ENCODE peak calls at places on chromosomes 11 and 22, in five cellular contexts. P is lung, M is astrocyte of the spinal cord, H is mammary epithelial cell, A is BE2C. Q is an unnamed sample.

GRCh38 chr11:110027627-110028371 is 65.4 kb upstream of the ZC3H12C start:
- DNase-seq in P (no peak), M (no peak), A (no peak), H (no peak), Q (no peak)

GRCh38 chr11:83097671-83098070 is 26.0 kb upstream of the RAB30 start:
- DNase-seq in A (no peak), P (no peak), M (peak; percentile 29), H (no peak), Q (no peak)

GRCh38 chr11:33507967-33508366 is 192.7 kb downstream of the C11orf91 start:
- DNase-seq in M (no peak), A (peak; percentile 9), P (no peak), H (peak; percentile 29), Q (peak; percentile 62)

GRCh38 chr11:66556086-66556485 is 9.4 kb downstream of the ACTN3 start:
- DNase-seq in A (no peak), H (no peak), M (no peak), P (no peak), Q (no peak)

GRCh38 chr11:67213251-67213650 is 53.0 kb upstream of the GRK2 start:
- DNase-seq in H (no peak), P (no peak), A (no peak), M (no peak), Q (no peak)

GRCh38 chr11:100930185-100930778 is 199.3 kb downstream of the PGR start:
- DNase-seq in P (no peak), A (no peak), M (peak; percentile 85), H (peak; percentile 50), Q (peak; percentile 70)

GRCh38 chr11:34495724-34496377 is 17.7 kb downstream of the ELF5 start:
- DNase-seq in P (peak; percentile 80), M (peak; percentile 81), A (no peak), H (peak; percentile 62), Q (peak; percentile 79)

GRCh38 chr11:76380161-76380976 is 563 bp downstream of the THAP12 start:
- DNase-seq in M (peak; percentile 16), P (no peak), H (peak; percentile 31), A (no peak), Q (peak; percentile 29)

GRCh38 chr22:22928666-22929380 is 41.2 kb downstream of the IGLL5 start:
- DNase-seq in M (no peak), A (no peak), H (peak; percentile 8), P (peak; percentile 33), Q (peak; percentile 9)

GRCh38 chr22:46815132-46815531 is 52.7 kb downstream of the TBC1D22A start:
- DNase-seq in A (no peak), M (no peak), P (no peak), H (no peak), Q (peak; percentile 49)

GRCh38 chr11:66476173-66476840 is 3.9 kb upstream of the DPP3 start:
- DNase-seq in M (no peak), A (no peak), P (no peak), H (no peak), Q (no peak)